ENCODE peak calls at places on chromosomes 16 and 17, in four cellular contexts. R is DND-41, E is neural progenitor cell, I is lower lobe of right lung. W is an unnamed sample.

GRCh38 chr17:9115446-9116265 is 94.3 kb downstream of the NTN1 start:
- DNase-seq in R (no peak), E (peak), I (no peak), W (peak)

GRCh38 chr17:65711671-65712276 is 150.3 kb upstream of the AXIN2 start:
- DNase-seq in R (no peak), E (no peak), I (no peak), W (no peak)

GRCh38 chr17:66076546-66077190 is 115.3 kb downstream of the CEP112 start:
- DNase-seq in R (peak), E (no peak), I (no peak), W (no peak)

GRCh38 chr17:72592967-72593325 is 472.1 kb downstream of the SOX9 start:
- DNase-seq in R (no peak), E (no peak), I (no peak), W (no peak)

GRCh38 chr17:66580601-66581385 is 254.1 kb upstream of the CACNG5 start:
- DNase-seq in R (no peak), E (no peak), I (no peak), W (peak)

GRCh38 chr17:21275579-21276339 is 8.8 kb upstream of the MAP2K3 start:
- DNase-seq in R (peak), E (peak), I (peak), W (no peak)

GRCh38 chr17:61467416-61468262 is 15.4 kb downstream of the TBX4 start:
- DNase-seq in R (no peak), E (peak), I (peak), W (no peak)

GRCh38 chr17:4584125-4584834 is at the start of gene SMTNL2:
- DNase-seq in R (no peak), E (peak), I (no peak), W (no peak)

GRCh38 chr16:68643847-68644246 is 1.3 kb upstream of the CDH3 start:
- DNase-seq in R (no peak), E (no peak), I (no peak), W (no peak)

GRCh38 chr16:60142991-60143705 is 1409.0 kb upstream of the GOT2 start:
- DNase-seq in R (no peak), E (no peak), I (no peak), W (no peak)

GRCh38 chr16:12771341-12771798 is 32.3 kb downstream of the CPPED1 start:
- DNase-seq in R (no peak), E (no peak), I (no peak), W (no peak)

GRCh38 chr17:28406478-28406824 is 439 bp upstream of the SLC46A1 start:
- DNase-seq in R (no peak), E (peak), I (no peak), W (no peak)

GRCh38 chr17:43402078-43402477 is 3.3 kb downstream of the ARL4D start:
- DNase-seq in R (no peak), E (no peak), I (no peak), W (no peak)

GRCh38 chr16:62644030-62644812 is 608.0 kb upstream of the CDH8 start:
- DNase-seq in R (no peak), E (no peak), I (no peak), W (no peak)

GRCh38 chr16:64809876-64810629 is 311.8 kb downstream of the CDH11 start:
- DNase-seq in R (no peak), E (no peak), I (no peak), W (no peak)

GRCh38 chr17:9513266-9513665 is 62.4 kb downstream of the STX8 start:
- DNase-seq in R (no peak), E (no peak), I (no peak), W (no peak)

GRCh38 chr17:80919331-80920284 is 72.0 kb upstream of the CHMP6 start:
- DNase-seq in R (no peak), E (no peak), I (no peak), W (no peak)

GRCh38 chr17:9195961-9196668 is 174.8 kb downstream of the NTN1 start:
- DNase-seq in R (no peak), E (peak), I (no peak), W (no peak)

GRCh38 chr16:53769185-53769584 is 65.2 kb downstream of the FTO start:
- DNase-seq in R (no peak), E (no peak), I (no peak), W (no peak)

GRCh38 chr17:80421381-80422090 is 6.6 kb downstream of the ENDOV start:
- DNase-seq in R (no peak), E (no peak), I (peak), W (no peak)

GRCh38 chr17:21452377-21453143 is 76.4 kb downstream of the KCNJ12 start:
- DNase-seq in R (no peak), E (peak), I (peak), W (peak)

GRCh38 chr17:10743316-10744009 is 13.6 kb upstream of the TMEM220 start:
- DNase-seq in R (no peak), E (no peak), I (no peak), W (no peak)

GRCh38 chr16:55370762-55371482 is 46.9 kb downstream of the IRX6 start:
- DNase-seq in R (no peak), E (peak), I (peak), W (no peak)

GRCh38 chr16:59633996-59634579 is 900.0 kb upstream of the GOT2 start:
- DNase-seq in R (no peak), E (no peak), I (no peak), W (no peak)

GRCh38 chr16:49875812-49876715 is 20.2 kb upstream of the ZNF423 start:
- DNase-seq in R (no peak), E (peak), I (no peak), W (no peak)

GRCh38 chr17:1003972-1004768 is 7.2 kb downstream of the TIMM22 start:
- DNase-seq in R (no peak), E (no peak), I (no peak), W (no peak)

GRCh38 chr17:43908111-43908721 is 880 bp upstream of the MPP2 start:
- DNase-seq in R (peak), E (peak), I (peak), W (no peak)

GRCh38 chr16:10989494-10989893 is 45.1 kb downstream of the CLEC16A start:
- DNase-seq in R (no peak), E (no peak), I (no peak), W (no peak)

GRCh38 chr17:33929181-33929724 is 325.8 kb upstream of the CCL2 start:
- DNase-seq in R (no peak), E (peak), I (no peak), W (no peak)

DNA sequence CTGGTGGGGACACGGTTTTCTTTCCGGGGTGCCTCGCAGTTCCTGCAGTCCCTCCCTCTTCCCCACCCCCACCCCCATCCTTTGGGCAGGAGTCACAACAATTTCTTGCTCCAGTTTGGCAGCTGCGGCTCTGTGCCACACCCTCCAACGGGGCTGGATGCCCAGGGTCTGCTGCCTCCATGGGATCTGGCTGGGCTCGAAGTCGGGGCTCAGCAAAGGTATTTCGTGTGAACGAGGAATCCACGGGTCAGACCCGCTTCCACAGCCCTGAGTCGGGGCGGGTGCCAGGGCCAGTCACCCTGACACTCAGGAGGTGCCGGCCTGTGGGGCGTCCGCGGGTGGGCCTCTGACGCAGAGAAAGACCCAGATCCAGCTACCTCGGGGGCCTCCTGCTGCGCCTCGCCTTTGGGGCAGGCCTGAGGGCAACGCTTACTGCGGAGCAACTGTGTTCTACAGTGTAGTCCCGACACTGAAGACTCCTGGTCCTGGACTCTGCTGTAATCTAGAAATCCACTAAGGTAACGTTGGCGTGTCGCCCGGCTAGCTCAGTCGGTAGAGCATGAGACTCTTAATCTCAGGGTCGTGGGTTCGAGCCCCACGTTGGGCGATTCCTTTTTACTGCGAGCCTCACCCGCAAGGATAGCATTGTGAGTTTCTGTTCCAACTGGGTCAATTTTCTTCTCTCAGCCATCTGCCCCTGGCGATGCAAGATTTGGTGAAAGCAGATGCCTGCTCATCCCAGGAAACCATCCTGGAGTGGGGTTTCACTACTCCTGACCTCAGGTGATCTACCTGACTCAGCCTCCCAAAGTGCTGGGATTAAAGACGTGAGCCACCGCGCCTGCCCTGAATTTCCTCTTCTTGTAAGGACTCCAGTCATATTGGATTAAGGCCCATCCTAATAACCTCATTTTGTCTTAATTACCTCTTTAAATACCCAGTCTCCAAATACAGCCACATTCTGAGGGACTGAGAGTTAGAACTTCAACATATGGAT is 12.5 kb upstream of the OR1F1 start:
- DNase-seq in R (no peak), E (peak), I (peak), W (no peak)
- TF ChIP-seq CTCF in R (no peak), E (no peak), I (no peak), W (no peak)

GRCh38 chr17:51739245-51739886 is 419.1 kb downstream of the CA10 start:
- DNase-seq in R (no peak), E (no peak), I (no peak), W (no peak)
- H3K4me3 ChIP-seq in R (no peak), E (no peak), I (no peak), W (no peak)

DNA sequence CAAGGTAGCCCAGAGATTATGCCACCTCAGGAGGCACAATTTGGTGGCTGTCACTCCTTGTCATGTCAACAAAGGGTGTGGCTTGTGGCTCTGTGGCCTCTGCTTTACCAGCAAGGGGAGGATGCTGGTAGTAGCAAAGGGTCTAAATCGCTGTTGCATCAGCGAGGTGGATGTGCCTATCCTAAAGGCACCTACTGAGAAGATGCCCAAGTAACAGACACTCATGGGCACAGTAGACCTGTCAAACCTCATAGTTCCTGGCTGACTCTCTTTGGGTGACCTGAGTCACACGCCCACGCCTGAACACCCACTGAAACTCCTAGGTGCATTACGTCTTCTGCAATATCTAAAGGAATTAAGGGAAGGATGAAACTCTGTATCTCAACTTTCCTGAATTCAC is 139.5 kb downstream of the PRKCB start:
- DNase-seq in R (no peak), E (no peak), I (no peak), W (no peak)
- TF ChIP-seq CTCF in R (no peak), E (no peak), I (no peak), W (no peak)

GRCh38 chr17:38419508-38419981 is 8.7 kb upstream of the ARHGAP23 start:
- DNase-seq in R (no peak), E (no peak), I (no peak), W (no peak)
- H3K4me3 ChIP-seq in R (peak), E (peak), I (no peak), W (peak)

GRCh38 chr16:4876646-4877297 is 29.5 kb downstream of the UBN1 start:
- DNase-seq in R (no peak), E (no peak), I (no peak), W (no peak)
- TF ChIP-seq CTCF in R (no peak), E (no peak), I (no peak), W (no peak)

DNA sequence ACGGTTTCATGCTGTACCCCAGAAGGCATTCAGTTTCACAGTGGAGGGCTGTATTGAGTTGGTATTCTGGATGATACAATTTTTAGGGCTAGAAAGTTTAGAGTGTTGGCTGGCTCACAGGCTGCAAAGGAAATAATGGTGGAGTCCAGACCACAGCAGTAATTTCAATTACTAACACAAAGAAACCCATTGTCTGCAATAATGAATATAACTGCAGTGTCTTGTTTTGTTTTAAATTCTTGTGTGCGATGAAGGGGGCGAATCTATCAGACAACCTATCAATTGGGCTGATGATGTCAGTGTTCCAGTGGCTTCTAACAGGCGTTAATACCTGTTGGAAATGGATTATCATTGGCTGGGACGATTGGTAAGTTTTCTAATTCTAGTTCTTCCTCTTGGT is 1.5 kb downstream of the SP2 start:
- DNase-seq in R (no peak), E (no peak), I (no peak), W (no peak)
- H3K4me3 ChIP-seq in R (peak), E (peak), I (peak), W (peak)

W was measured in HFF-Myc.